ENCODE peak calls at places on chromosomes 13 and 19, in six cellular contexts. B is MM.1S, D is mucosa of descending colon, Q is neural crest cell, E is progenitor cell of endocrine pancreas, U is AG09309. C is an unnamed sample.
A peak's percentile ranks its signal among the peaks of the same experiment; 100 is the strongest.

GRCh38 chr19:44643605-44644390 is at the start of gene PVR:
- DNase-seq in D (peak; percentile 80), B (peak; percentile 61), E (peak; percentile 40), U (no peak), Q (peak; percentile 57), C (peak; percentile 42)

GRCh38 chr13:101706651-101707050 is 254.2 kb downstream of the ITGBL1 start:
- DNase-seq in D (no peak), U (peak; percentile 91), Q (no peak), B (no peak), E (no peak), C (no peak)

GRCh38 chr19:16899566-16900075 is 10.8 kb downstream of the F2RL3 start:
- DNase-seq in Q (peak; percentile 29), E (no peak), D (no peak), B (peak; percentile 65), U (no peak), C (peak; percentile 79)

GRCh38 chr19:18475004-18475453 is 37.1 kb upstream of the ISYNA1 start:
- DNase-seq in B (no peak), Q (no peak), U (no peak), D (no peak), E (no peak), C (peak; percentile 24)

GRCh38 chr13:40193290-40194203 is 472.9 kb downstream of the FOXO1 start:
- DNase-seq in E (no peak), D (no peak), Q (no peak), U (no peak), B (no peak), C (no peak)

GRCh38 chr19:12603714-12604113 is 6.9 kb downstream of the ZNF490 start:
- DNase-seq in B (peak; percentile 84), D (no peak), U (no peak), E (no peak), Q (no peak), C (peak; percentile 82)

GRCh38 chr13:35157143-35157755 is 215.2 kb downstream of the NBEA start:
- DNase-seq in B (peak; percentile 28), Q (peak; percentile 39), U (no peak), E (peak; percentile 17), D (no peak), C (peak; percentile 67)

GRCh38 chr19:2259331-2259730 is 3.1 kb upstream of the JSRP1 start:
- DNase-seq in U (no peak), Q (no peak), E (no peak), B (peak; percentile 6), D (no peak), C (no peak)

GRCh38 chr19:17522988-17523872 is 11.8 kb downstream of the PGLS start:
- DNase-seq in Q (no peak), U (no peak), B (peak; percentile 79), E (no peak), D (peak; percentile 83), C (peak; percentile 97)

GRCh38 chr13:83024955-83025594 is 857.2 kb downstream of the SLITRK1 start:
- DNase-seq in E (no peak), Q (no peak), D (no peak), U (no peak), B (no peak), C (no peak)

GRCh38 chr13:75372517-75372916 is 109.5 kb downstream of the TBC1D4 start:
- DNase-seq in D (no peak), B (peak; percentile 69), Q (peak; percentile 15), E (no peak), U (no peak), C (peak; percentile 62)

GRCh38 chr19:662207-662961 is 630 bp downstream of the RNF126 start:
- DNase-seq in E (no peak), U (no peak), D (peak; percentile 91), Q (no peak), B (peak; percentile 78), C (peak; percentile 80)

GRCh38 chr19:18833849-18834643 is 2.3 kb downstream of the UPF1 start:
- DNase-seq in E (no peak), B (peak; percentile 56), Q (no peak), U (no peak), D (no peak), C (no peak)

GRCh38 chr19:38898788-38899446 is 501 bp downstream of the SIRT2 start:
- DNase-seq in E (no peak), U (no peak), Q (peak; percentile 9), D (no peak), B (no peak), C (peak; percentile 46)

GRCh38 chr13:46385946-46386345 is 1.1 kb downstream of the RUBCNL start:
- DNase-seq in D (no peak), B (no peak), U (no peak), Q (peak; percentile 13), E (no peak), C (peak; percentile 57)

GRCh38 chr13:99528547-99528946 is 27.3 kb downstream of the TM9SF2 start:
- DNase-seq in U (no peak), E (no peak), Q (no peak), D (no peak), B (no peak), C (peak; percentile 53)

GRCh38 chr13:33274264-33274663 is 11.3 kb downstream of the STARD13 start:
- DNase-seq in D (no peak), U (no peak), Q (no peak), B (no peak), E (no peak), C (no peak)

GRCh38 chr19:32866061-32866460 is 3.5 kb downstream of the SLC7A9 start:
- DNase-seq in Q (no peak), D (no peak), B (no peak), U (no peak), E (no peak), C (no peak)

GRCh38 chr19:5436101-5436947 is 18.9 kb upstream of the ZNRF4 start:
- DNase-seq in E (peak; percentile 87), Q (peak; percentile 87), U (peak; percentile 10), D (no peak), B (no peak), C (no peak)

GRCh38 chr13:80840313-80840976 is 499.5 kb upstream of the SPRY2 start:
- DNase-seq in Q (no peak), B (no peak), E (no peak), D (no peak), U (no peak), C (no peak)

GRCh38 chr19:5337126-5337525 is 3.5 kb downstream of the PTPRS start:
- DNase-seq in U (no peak), E (no peak), D (no peak), Q (no peak), B (no peak), C (no peak)

GRCh38 chr13:99558570-99559180 is 57.4 kb downstream of the TM9SF2 start:
- DNase-seq in Q (no peak), E (no peak), D (no peak), U (no peak), B (no peak), C (no peak)

GRCh38 chr19:12954150-12954962 is 2.7 kb downstream of the GADD45GIP1 start:
- DNase-seq in B (peak; percentile 53), D (no peak), U (no peak), Q (no peak), E (no peak), C (no peak)

GRCh38 chr19:12464769-12465725 is 19.6 kb downstream of the ZNF709 start:
- DNase-seq in U (no peak), E (no peak), Q (no peak), B (no peak), D (no peak), C (no peak)

GRCh38 chr13:109741966-109742365 is 44.4 kb downstream of the IRS2 start:
- DNase-seq in D (no peak), U (no peak), E (no peak), Q (no peak), B (no peak), C (no peak)

GRCh38 chr13:109745702-109746101 is 40.7 kb downstream of the IRS2 start:
- DNase-seq in E (no peak), U (no peak), D (no peak), B (no peak), Q (no peak), C (no peak)

GRCh38 chr13:109745060-109745459 is 41.3 kb downstream of the IRS2 start:
- DNase-seq in B (no peak), D (no peak), E (no peak), Q (no peak), U (no peak), C (no peak)

GRCh38 chr13:109744512-109745051 is 41.8 kb downstream of the IRS2 start:
- DNase-seq in D (no peak), E (no peak), B (no peak), U (no peak), Q (no peak), C (no peak)

GRCh38 chr13:109743706-109744453 is 42.5 kb downstream of the IRS2 start:
- DNase-seq in Q (no peak), D (no peak), B (peak; percentile 65), E (no peak), U (no peak), C (peak; percentile 3)
- TF ChIP-seq CTCF in Q (no peak), D (no peak), B (no peak), E (no peak), U (no peak), C (no peak)

DNA sequence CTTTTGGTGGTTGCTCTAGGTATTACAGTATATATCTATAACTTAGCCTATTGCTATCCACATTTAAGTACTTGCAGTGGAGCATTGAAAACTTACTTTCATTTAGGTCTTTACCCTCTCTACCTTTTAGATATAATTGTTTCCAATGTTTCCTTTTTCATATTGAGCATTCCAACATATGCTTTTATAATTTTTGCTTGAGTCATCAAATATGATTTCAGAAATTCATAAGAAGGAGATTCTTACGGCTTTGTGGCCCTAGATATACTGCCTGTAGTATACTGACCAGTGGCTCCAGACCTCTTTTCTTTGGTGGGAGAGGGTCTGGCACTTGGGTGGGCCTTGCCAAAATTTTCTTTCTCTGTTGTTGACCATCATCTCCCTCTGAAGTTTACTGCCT is 32.8 kb upstream of the ZNF850 start:
- DNase-seq in E (no peak), D (no peak), U (no peak), B (no peak), Q (no peak), C (no peak)
- TF ChIP-seq CTCF in E (no peak), D (no peak), U (no peak), B (no peak), Q (no peak), C (no peak)

GRCh38 chr19:31357315-31357673 is 8.1 kb upstream of the TSHZ3 start:
- DNase-seq in U (no peak), D (no peak), Q (no peak), B (no peak), E (no peak), C (no peak)
- TF ChIP-seq CTCF in U (no peak), D (no peak), Q (peak; percentile 35), B (no peak), E (peak; percentile 13), C (no peak)

GRCh38 chr19:46537136-46538097 is 41.8 kb upstream of the PNMA8B start:
- DNase-seq in Q (peak; percentile 74), E (peak; percentile 37), B (peak; percentile 26), D (no peak), U (no peak), C (peak; percentile 47)
- TF ChIP-seq CTCF in Q (peak; percentile 88), E (peak; percentile 97), B (peak; percentile 94), D (peak; percentile 80), U (peak; percentile 92), C (peak; percentile 91)

GRCh38 chr13:77029436-77029835 is 2.5 kb upstream of the FBXL3 start:
- DNase-seq in U (no peak), Q (no peak), D (no peak), B (no peak), E (no peak), C (no peak)
- TF ChIP-seq CTCF in U (no peak), Q (no peak), D (no peak), B (no peak), E (no peak), C (no peak)

DNA sequence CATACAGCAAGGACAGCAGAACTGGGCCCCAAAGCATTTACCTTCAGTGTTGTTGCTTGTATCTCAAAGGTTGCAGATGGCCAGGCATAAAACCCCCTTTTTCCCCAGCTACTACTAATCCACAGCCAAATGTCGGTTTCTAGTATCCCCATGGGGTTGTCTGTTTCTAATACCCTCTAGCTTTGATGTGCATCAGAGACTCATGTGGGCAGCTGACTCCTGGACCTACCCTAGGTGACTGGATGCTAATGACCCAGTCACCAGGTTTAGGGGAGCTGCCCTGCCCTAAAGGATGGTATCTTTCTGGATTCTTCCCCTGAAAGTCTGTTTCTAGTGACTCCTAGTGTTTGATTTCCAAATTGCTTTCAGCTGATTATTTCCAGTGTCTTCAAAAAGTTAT is 23.9 kb downstream of the TJP3 start:
- DNase-seq in D (no peak), E (no peak), B (no peak), Q (no peak), U (no peak), C (no peak)
- TF ChIP-seq CTCF in D (no peak), E (no peak), B (no peak), Q (no peak), U (no peak), C (no peak)

C was measured in GM12865.